ENCODE peak calls at places on chromosomes 2 and 18, in six cellular contexts. B is suprapubic skin, H is K562, J is neural progenitor cell, R is NT2/D1, I is heart right ventricle. D is an unnamed sample.
A peak's percentile ranks its signal among the peaks of the same experiment; 100 is the strongest.

GRCh38 chr2:102841107-102841840 is 79.4 kb downstream of the TMEM182 start:
- DNase-seq in I (no peak), R (peak; percentile 54), J (peak; percentile 87), B (no peak), H (peak; percentile 63), D (peak; percentile 19)

GRCh38 chr2:99806758-99807157 is 316.9 kb upstream of the REV1 start:
- DNase-seq in H (no peak), J (no peak), I (no peak), R (no peak), B (no peak), D (no peak)

GRCh38 chr18:10399465-10399864 is 55.0 kb upstream of the APCDD1 start:
- DNase-seq in J (no peak), B (no peak), R (no peak), H (no peak), I (no peak), D (no peak)

GRCh38 chr2:7044253-7045250 is 127.3 kb downstream of the RNF144A start:
- DNase-seq in J (peak; percentile 55), R (peak; percentile 49), I (peak; percentile 69), B (peak; percentile 89), H (peak; percentile 73), D (peak; percentile 39)

GRCh38 chr18:48007955-48008701 is 77.7 kb upstream of the SMAD2 start:
- DNase-seq in H (peak; percentile 77), I (peak; percentile 68), B (peak; percentile 81), J (peak; percentile 96), R (peak; percentile 50), D (peak; percentile 57)

GRCh38 chr2:129388870-129389269 is 590.6 kb upstream of the RAB6C start:
- DNase-seq in H (no peak), R (no peak), B (no peak), I (no peak), J (no peak), D (no peak)

GRCh38 chr2:220194630-220195029 is 567.2 kb downstream of the SLC4A3 start:
- DNase-seq in B (no peak), H (no peak), I (no peak), J (no peak), R (no peak), D (no peak)

GRCh38 chr18:6891788-6892187 is 162.3 kb downstream of the ARHGAP28 start:
- DNase-seq in J (no peak), H (no peak), I (no peak), R (no peak), B (no peak), D (no peak)

GRCh38 chr2:53880756-53881155 is 21.0 kb upstream of the GPR75 start:
- DNase-seq in J (no peak), I (no peak), R (no peak), H (no peak), B (no peak), D (no peak)

GRCh38 chr18:12361770-12362378 is 15.2 kb downstream of the AFG3L2 start:
- DNase-seq in I (peak; percentile 69), B (no peak), R (no peak), J (no peak), H (peak; percentile 59), D (no peak)

GRCh38 chr18:12359515-12359927 is 17.5 kb downstream of the AFG3L2 start:
- DNase-seq in I (no peak), H (peak; percentile 77), R (no peak), B (no peak), J (no peak), D (no peak)

GRCh38 chr18:12366794-12367193 is 10.2 kb downstream of the AFG3L2 start:
- DNase-seq in R (no peak), I (no peak), J (no peak), H (no peak), B (no peak), D (no peak)

GRCh38 chr18:12366379-12366778 is 10.6 kb downstream of the AFG3L2 start:
- DNase-seq in R (no peak), J (no peak), H (no peak), I (peak; percentile 56), B (no peak), D (no peak)

GRCh38 chr18:12362473-12363174 is 14.4 kb downstream of the AFG3L2 start:
- DNase-seq in I (no peak), B (no peak), H (no peak), R (no peak), J (no peak), D (no peak)
- H3K36me3 ChIP-seq in I (peaks cover 88% of the 10 kb centered on the region), B (peaks cover 96% of the 10 kb centered on the region), H (peaks cover 96% of the 10 kb centered on the region), R (peaks cover 87% of the 10 kb centered on the region), J (no peaks in the 10 kb centered on the region), D (peaks cover 69% of the 10 kb centered on the region)

DNA sequence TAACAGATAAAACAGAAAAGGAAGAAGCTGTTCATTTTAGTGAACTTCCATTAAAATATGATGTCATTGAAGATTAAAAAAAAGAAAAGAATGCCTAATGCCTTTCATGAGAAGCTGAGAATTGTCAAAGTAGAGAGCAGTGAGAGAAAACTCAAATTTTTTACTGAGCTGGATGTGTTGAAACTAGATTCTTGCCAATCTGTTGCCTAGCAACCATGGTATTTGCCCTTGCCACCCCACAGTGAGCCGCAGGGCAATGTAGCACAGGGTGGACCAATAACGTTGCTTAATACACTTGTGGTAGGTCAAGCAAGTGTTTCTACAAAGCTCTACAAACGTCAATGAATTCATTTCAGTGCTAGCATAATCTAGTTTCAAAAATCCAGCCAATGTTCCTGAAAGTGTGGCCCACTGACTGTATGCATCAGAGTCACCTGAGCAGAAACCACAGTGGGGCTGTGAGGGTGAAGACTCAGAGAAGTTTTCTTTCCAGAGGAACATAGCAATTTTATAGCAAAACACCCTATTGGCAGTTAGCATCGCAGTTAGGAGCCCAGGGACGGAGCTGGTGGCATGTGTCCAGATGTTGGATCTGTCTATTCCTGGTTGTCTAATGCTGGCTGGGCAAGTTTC is 132.3 kb downstream of the DOCK10 start:
- DNase-seq in J (peak; percentile 27), B (peak; percentile 81), H (no peak), R (no peak), I (peak; percentile 40), D (peak; percentile 42)
- H3K4me3 ChIP-seq in J (no peak overlapping the region), B (no peak overlapping the region), H (no peak overlapping the region), R (no peak overlapping the region), I (no peak overlapping the region), D (no peak overlapping the region)

GRCh38 chr18:71878226-71878625 is 665.9 kb downstream of the CBLN2 start:
- DNase-seq in J (no peak), B (no peak), I (no peak), R (no peak), H (no peak), D (no peak)
- H3K9me3 ChIP-seq in J (no peaks in the 10 kb centered on the region), B (peaks cover 3% of the 10 kb centered on the region), I (no peaks in the 10 kb centered on the region), R (no peaks in the 10 kb centered on the region), H (no peaks in the 10 kb centered on the region), D (no peaks in the 10 kb centered on the region)

GRCh38 chr2:27370816-27371620 is 602 bp downstream of the SNX17 start:
- DNase-seq in J (no peak), B (no peak), H (peak; percentile 84), R (no peak), I (peak; percentile 41), D (peak; percentile 43)

GRCh38 chr2:27372937-27373336 is 2.5 kb downstream of the SNX17 start:
- DNase-seq in R (no peak), B (no peak), H (no peak), J (no peak), I (no peak), D (no peak)

GRCh38 chr2:27370026-27370815 is at the start of the genes EIF2B4 and SNX17:
- DNase-seq in R (peak; percentile 98), B (peak; percentile 99), J (peak; percentile 99), H (peak; percentile 99), I (peak; percentile 99), D (peak; percentile 99)

GRCh38 chr2:27363933-27364332 is 6.2 kb downstream of the EIF2B4 start:
- DNase-seq in R (no peak), H (no peak), J (no peak), B (no peak), I (no peak), D (no peak)

GRCh38 chr2:27369471-27370025 is 590 bp downstream of the EIF2B4 start:
- DNase-seq in J (no peak), R (no peak), H (no peak), I (no peak), B (peak; percentile 85), D (peak; percentile 77)
- H3K36me3 ChIP-seq in J (peaks cover 4% of the 10 kb centered on the region), R (peaks cover 63% of the 10 kb centered on the region), H (peaks cover 66% of the 10 kb centered on the region), I (peaks cover 66% of the 10 kb centered on the region), B (peaks cover 58% of the 10 kb centered on the region), D (peaks cover 73% of the 10 kb centered on the region)